ENCODE peak calls at places on chromosomes 1 and 21, in four cellular contexts. One of them, this sample, is unnamed.

GRCh38 chr1:208640295-208640694 is 396.1 kb upstream of the PLXNA2 start:
- DNase-seq in activated effector memory CD4-positive, alpha-beta T cell treated with Interleukin-2 at 50 U/mL for 16 hours: no peak
- DNase-seq in HL-60: no peak
- DNase-seq in activated T-helper 9 cell treated with anti-CD3 and anti-CD28 coated beads, Interleukin-2, amount 50 U/mL, for 16 hours: no peak
- DNase-seq in this sample: no peak

GRCh38 chr21:40952551-40953330 is 105.8 kb upstream of the DSCAM start:
- DNase-seq in activated effector memory CD4-positive, alpha-beta T cell treated with Interleukin-2 at 50 U/mL for 16 hours: no peak
- DNase-seq in HL-60: no peak
- DNase-seq in activated T-helper 9 cell treated with anti-CD3 and anti-CD28 coated beads, Interleukin-2, amount 50 U/mL, for 16 hours: no peak
- DNase-seq in this sample: no peak

GRCh38 chr1:68291763-68292384 is 59.6 kb upstream of the WLS start:
- DNase-seq in activated effector memory CD4-positive, alpha-beta T cell treated with Interleukin-2 at 50 U/mL for 16 hours: no peak
- DNase-seq in HL-60: peak
- DNase-seq in activated T-helper 9 cell treated with anti-CD3 and anti-CD28 coated beads, Interleukin-2, amount 50 U/mL, for 16 hours: no peak
- DNase-seq in this sample: no peak

GRCh38 chr1:178126261-178126660 is 32.4 kb downstream of the RASAL2 start:
- DNase-seq in activated effector memory CD4-positive, alpha-beta T cell treated with Interleukin-2 at 50 U/mL for 16 hours: no peak
- DNase-seq in HL-60: no peak
- DNase-seq in activated T-helper 9 cell treated with anti-CD3 and anti-CD28 coated beads, Interleukin-2, amount 50 U/mL, for 16 hours: no peak
- DNase-seq in this sample: no peak

GRCh38 chr1:71770121-71770520 is 512.2 kb downstream of the NEGR1 start:
- DNase-seq in activated effector memory CD4-positive, alpha-beta T cell treated with Interleukin-2 at 50 U/mL for 16 hours: no peak
- DNase-seq in HL-60: no peak
- DNase-seq in activated T-helper 9 cell treated with anti-CD3 and anti-CD28 coated beads, Interleukin-2, amount 50 U/mL, for 16 hours: no peak
- DNase-seq in this sample: no peak

GRCh38 chr1:97739596-97740103 is 181.2 kb downstream of the DPYD start:
- DNase-seq in activated effector memory CD4-positive, alpha-beta T cell treated with Interleukin-2 at 50 U/mL for 16 hours: no peak
- DNase-seq in HL-60: no peak
- DNase-seq in activated T-helper 9 cell treated with anti-CD3 and anti-CD28 coated beads, Interleukin-2, amount 50 U/mL, for 16 hours: no peak
- DNase-seq in this sample: no peak

GRCh38 chr1:38046884-38047602 is 450 bp upstream of the POU3F1 start:
- DNase-seq in activated effector memory CD4-positive, alpha-beta T cell treated with Interleukin-2 at 50 U/mL for 16 hours: peak
- DNase-seq in HL-60: peak
- DNase-seq in activated T-helper 9 cell treated with anti-CD3 and anti-CD28 coated beads, Interleukin-2, amount 50 U/mL, for 16 hours: peak
- DNase-seq in this sample: peak

GRCh38 chr1:247576514-247576913 is 11.6 kb upstream of the OR2G2 start:
- DNase-seq in activated effector memory CD4-positive, alpha-beta T cell treated with Interleukin-2 at 50 U/mL for 16 hours: no peak
- DNase-seq in HL-60: peak
- DNase-seq in activated T-helper 9 cell treated with anti-CD3 and anti-CD28 coated beads, Interleukin-2, amount 50 U/mL, for 16 hours: no peak
- DNase-seq in this sample: no peak

GRCh38 chr21:42193131-42193671 is 25.7 kb upstream of the ABCG1 start:
- DNase-seq in activated effector memory CD4-positive, alpha-beta T cell treated with Interleukin-2 at 50 U/mL for 16 hours: peak
- DNase-seq in HL-60: no peak
- DNase-seq in activated T-helper 9 cell treated with anti-CD3 and anti-CD28 coated beads, Interleukin-2, amount 50 U/mL, for 16 hours: peak
- DNase-seq in this sample: peak

GRCh38 chr1:174158767-174159252 is 510 bp upstream of the RABGAP1L start:
- DNase-seq in activated effector memory CD4-positive, alpha-beta T cell treated with Interleukin-2 at 50 U/mL for 16 hours: no peak
- DNase-seq in HL-60: no peak
- DNase-seq in activated T-helper 9 cell treated with anti-CD3 and anti-CD28 coated beads, Interleukin-2, amount 50 U/mL, for 16 hours: no peak
- DNase-seq in this sample: peak

GRCh38 chr1:30191154-30191702 is 532.2 kb downstream of the MATN1 start:
- DNase-seq in activated effector memory CD4-positive, alpha-beta T cell treated with Interleukin-2 at 50 U/mL for 16 hours: peak
- DNase-seq in HL-60: no peak
- DNase-seq in activated T-helper 9 cell treated with anti-CD3 and anti-CD28 coated beads, Interleukin-2, amount 50 U/mL, for 16 hours: no peak
- DNase-seq in this sample: peak

GRCh38 chr1:230517786-230518185 is 91.7 kb upstream of the PGBD5 start:
- DNase-seq in activated effector memory CD4-positive, alpha-beta T cell treated with Interleukin-2 at 50 U/mL for 16 hours: no peak
- DNase-seq in HL-60: no peak
- DNase-seq in activated T-helper 9 cell treated with anti-CD3 and anti-CD28 coated beads, Interleukin-2, amount 50 U/mL, for 16 hours: no peak
- DNase-seq in this sample: no peak

GRCh38 chr1:218262259-218262658 is 22.8 kb upstream of the RRP15 start:
- DNase-seq in activated effector memory CD4-positive, alpha-beta T cell treated with Interleukin-2 at 50 U/mL for 16 hours: no peak
- DNase-seq in HL-60: no peak
- DNase-seq in activated T-helper 9 cell treated with anti-CD3 and anti-CD28 coated beads, Interleukin-2, amount 50 U/mL, for 16 hours: no peak
- DNase-seq in this sample: no peak

GRCh38 chr1:246769306-246769705 is 45.1 kb downstream of the SCCPDH start:
- DNase-seq in activated effector memory CD4-positive, alpha-beta T cell treated with Interleukin-2 at 50 U/mL for 16 hours: no peak
- DNase-seq in HL-60: no peak
- DNase-seq in activated T-helper 9 cell treated with anti-CD3 and anti-CD28 coated beads, Interleukin-2, amount 50 U/mL, for 16 hours: no peak
- DNase-seq in this sample: no peak

GRCh38 chr1:193973428-193973827 is 787.0 kb upstream of the B3GALT2 start:
- DNase-seq in activated effector memory CD4-positive, alpha-beta T cell treated with Interleukin-2 at 50 U/mL for 16 hours: no peak
- DNase-seq in HL-60: no peak
- DNase-seq in activated T-helper 9 cell treated with anti-CD3 and anti-CD28 coated beads, Interleukin-2, amount 50 U/mL, for 16 hours: no peak
- DNase-seq in this sample: no peak

GRCh38 chr1:182392045-182393028 is 747 bp upstream of the GLUL start:
- DNase-seq in activated effector memory CD4-positive, alpha-beta T cell treated with Interleukin-2 at 50 U/mL for 16 hours: peak
- DNase-seq in HL-60: peak
- DNase-seq in activated T-helper 9 cell treated with anti-CD3 and anti-CD28 coated beads, Interleukin-2, amount 50 U/mL, for 16 hours: no peak
- DNase-seq in this sample: peak

GRCh38 chr1:150221552-150221951 is 14.4 kb downstream of the ANP32E start:
- DNase-seq in activated effector memory CD4-positive, alpha-beta T cell treated with Interleukin-2 at 50 U/mL for 16 hours: no peak
- DNase-seq in HL-60: no peak
- DNase-seq in activated T-helper 9 cell treated with anti-CD3 and anti-CD28 coated beads, Interleukin-2, amount 50 U/mL, for 16 hours: no peak
- DNase-seq in this sample: peak

GRCh38 chr21:37804001-37804400 is 112.3 kb downstream of the KCNJ6 start:
- DNase-seq in activated effector memory CD4-positive, alpha-beta T cell treated with Interleukin-2 at 50 U/mL for 16 hours: no peak
- DNase-seq in HL-60: no peak
- DNase-seq in activated T-helper 9 cell treated with anti-CD3 and anti-CD28 coated beads, Interleukin-2, amount 50 U/mL, for 16 hours: no peak
- DNase-seq in this sample: no peak

GRCh38 chr1:53738205-53739108 is 507 bp downstream of the GLIS1 start:
- DNase-seq in activated effector memory CD4-positive, alpha-beta T cell treated with Interleukin-2 at 50 U/mL for 16 hours: no peak
- DNase-seq in HL-60: no peak
- DNase-seq in activated T-helper 9 cell treated with anti-CD3 and anti-CD28 coated beads, Interleukin-2, amount 50 U/mL, for 16 hours: no peak
- DNase-seq in this sample: no peak

GRCh38 chr1:165612062-165612461 is 19.0 kb upstream of the MGST3 start:
- DNase-seq in activated effector memory CD4-positive, alpha-beta T cell treated with Interleukin-2 at 50 U/mL for 16 hours: no peak
- DNase-seq in HL-60: no peak
- DNase-seq in activated T-helper 9 cell treated with anti-CD3 and anti-CD28 coated beads, Interleukin-2, amount 50 U/mL, for 16 hours: no peak
- DNase-seq in this sample: no peak

GRCh38 chr1:19618428-19618827 is 25.7 kb upstream of the NBL1 start:
- DNase-seq in activated effector memory CD4-positive, alpha-beta T cell treated with Interleukin-2 at 50 U/mL for 16 hours: no peak
- DNase-seq in HL-60: no peak
- DNase-seq in activated T-helper 9 cell treated with anti-CD3 and anti-CD28 coated beads, Interleukin-2, amount 50 U/mL, for 16 hours: no peak
- DNase-seq in this sample: no peak

GRCh38 chr1:44546403-44547053 is 127.8 kb downstream of the TMEM53 start:
- DNase-seq in activated effector memory CD4-positive, alpha-beta T cell treated with Interleukin-2 at 50 U/mL for 16 hours: no peak
- DNase-seq in HL-60: no peak
- DNase-seq in activated T-helper 9 cell treated with anti-CD3 and anti-CD28 coated beads, Interleukin-2, amount 50 U/mL, for 16 hours: no peak
- DNase-seq in this sample: no peak

GRCh38 chr1:182389619-182390047 is 2.0 kb downstream of the GLUL start:
- DNase-seq in activated effector memory CD4-positive, alpha-beta T cell treated with Interleukin-2 at 50 U/mL for 16 hours: no peak
- DNase-seq in HL-60: peak
- DNase-seq in activated T-helper 9 cell treated with anti-CD3 and anti-CD28 coated beads, Interleukin-2, amount 50 U/mL, for 16 hours: no peak
- DNase-seq in this sample: no peak

GRCh38 chr21:27550258-27550657 is 583.4 kb upstream of the ADAMTS5 start:
- DNase-seq in activated effector memory CD4-positive, alpha-beta T cell treated with Interleukin-2 at 50 U/mL for 16 hours: no peak
- DNase-seq in HL-60: no peak
- DNase-seq in activated T-helper 9 cell treated with anti-CD3 and anti-CD28 coated beads, Interleukin-2, amount 50 U/mL, for 16 hours: no peak
- DNase-seq in this sample: no peak

This sample was measured in T-helper 1 cell.